ENCODE peak calls at places on chromosome 16, in four cellular contexts. S is GM12865, D is transverse colon, Q is HFF-Myc. A is an unnamed sample.

GRCh38 chr16:82083710-82084353 is 48.8 kb downstream of the HSD17B2 start:
- DNase-seq in Q (no peak), D (no peak), S (no peak), A (no peak)

GRCh38 chr16:2298621-2299020 is 30.7 kb upstream of the RNPS1 start:
- DNase-seq in Q (no peak), S (no peak), D (no peak), A (no peak)

GRCh38 chr16:82653550-82654511 is 27.1 kb downstream of the CDH13 start:
- DNase-seq in Q (peak), S (peak), D (no peak), A (peak)

GRCh38 chr16:3909791-3910583 is 29.5 kb upstream of the CREBBP start:
- DNase-seq in Q (no peak), S (no peak), D (no peak), A (no peak)

GRCh38 chr16:19375561-19376158 is 42.0 kb upstream of the TMC5 start:
- DNase-seq in Q (peak), D (peak), S (peak), A (peak)

GRCh38 chr16:31393056-31393455 is at the start of gene ITGAD:
- DNase-seq in S (no peak), D (no peak), Q (no peak), A (no peak)

GRCh38 chr16:74695450-74696422 is 4.9 kb downstream of the MLKL start:
- DNase-seq in S (peak), Q (peak), D (peak), A (peak)

GRCh38 chr16:67092227-67092626 is 17.5 kb upstream of the PHAF1 start:
- DNase-seq in Q (no peak), D (no peak), S (no peak), A (no peak)

GRCh38 chr16:27240948-27241531 is 27.5 kb downstream of the NSMCE1 start:
- DNase-seq in Q (no peak), D (no peak), S (no peak), A (no peak)

GRCh38 chr16:75496546-75496945 is 1.3 kb upstream of the CHST6 start:
- DNase-seq in D (no peak), S (no peak), Q (no peak), A (no peak)

GRCh38 chr16:71205482-71206131 is 24.9 kb downstream of the HYDIN start:
- DNase-seq in S (no peak), Q (no peak), D (no peak), A (no peak)

GRCh38 chr16:85253127-85253941 is 141.1 kb upstream of the CIBAR2 start:
- DNase-seq in D (peak), S (peak), Q (no peak), A (peak)

GRCh38 chr16:83215417-83216001 is 588.7 kb downstream of the CDH13 start:
- DNase-seq in S (peak), D (peak), Q (peak), A (peak)

GRCh38 chr16:79013004-79013403 is 587.5 kb downstream of the MAF start:
- DNase-seq in Q (no peak), D (no peak), S (no peak), A (no peak)

GRCh38 chr16:77564791-77565390 is 130.1 kb upstream of the ADAMTS18 start:
- DNase-seq in D (no peak), Q (no peak), S (no peak), A (no peak)

GRCh38 chr16:9055661-9056060 is 35.8 kb upstream of the HAPSTR1 start:
- DNase-seq in D (no peak), Q (no peak), S (no peak), A (no peak)

GRCh38 chr16:81518439-81518757 is 73.8 kb downstream of the CMIP start:
- DNase-seq in Q (no peak), S (no peak), D (no peak), A (no peak)

GRCh38 chr16:51490866-51491265 is 339.8 kb upstream of the SALL1 start:
- DNase-seq in D (no peak), S (no peak), Q (no peak), A (no peak)

GRCh38 chr16:55189975-55190636 is 133.9 kb upstream of the IRX6 start:
- DNase-seq in S (no peak), D (no peak), Q (no peak), A (no peak)

GRCh38 chr16:20868890-20869289 is 31.3 kb downstream of the DCUN1D3 start:
- DNase-seq in Q (peak), D (peak), S (no peak), A (no peak)

GRCh38 chr16:58129097-58129936 is at the start of gene CFAP20:
- DNase-seq in S (peak), D (peak), Q (peak), A (peak)

GRCh38 chr16:11196286-11196828 is 59.6 kb downstream of the SOCS1 start:
- DNase-seq in D (no peak), S (no peak), Q (peak), A (no peak)

GRCh38 chr16:51383909-51384308 is 232.8 kb upstream of the SALL1 start:
- DNase-seq in Q (no peak), S (no peak), D (no peak), A (no peak)

GRCh38 chr16:20332411-20332810 is 5.1 kb upstream of the GP2 start:
- DNase-seq in D (no peak), S (no peak), Q (no peak), A (no peak)

GRCh38 chr16:10552998-10553491 is 27.4 kb downstream of the EMP2 start:
- DNase-seq in D (peak), Q (no peak), S (peak), A (peak)

GRCh38 chr16:54526916-54527315 is 240.3 kb upstream of the IRX3 start:
- DNase-seq in D (no peak), S (no peak), Q (no peak), A (no peak)

GRCh38 chr16:9868606-9869149 is 313.6 kb downstream of the GRIN2A start:
- DNase-seq in Q (no peak), S (no peak), D (no peak), A (no peak)

GRCh38 chr16:4316732-4317461 is 1.0 kb downstream of the GLIS2 start:
- DNase-seq in S (no peak), Q (no peak), D (peak), A (no peak)

GRCh38 chr16:22322021-22322471 is 24.8 kb downstream of the POLR3E start:
- DNase-seq in S (no peak), Q (no peak), D (no peak), A (no peak)

GRCh38 chr16:24822542-24822941 is 23.2 kb upstream of the SLC5A11 start:
- DNase-seq in D (no peak), Q (no peak), S (no peak), A (no peak)

GRCh38 chr16:13956635-13957196 is 36.8 kb downstream of the ERCC4 start:
- DNase-seq in Q (no peak), D (no peak), S (no peak), A (no peak)

GRCh38 chr16:58494981-58495860 is 4.7 kb upstream of the NDRG4 start:
- DNase-seq in Q (peak), S (peak), D (peak), A (peak)

GRCh38 chr16:84759061-84759460 is 59.3 kb downstream of the USP10 start:
- DNase-seq in S (no peak), Q (no peak), D (no peak), A (no peak)

GRCh38 chr16:11977206-11978041 is 890 bp downstream of the SNX29 start:
- DNase-seq in S (no peak), D (peak), Q (no peak), A (no peak)

GRCh38 chr16:19696961-19697360 is 21.1 kb downstream of the KNOP1 start:
- DNase-seq in D (no peak), S (no peak), Q (no peak), A (no peak)